ENCODE peak calls at places on chromosomes 13 and 19, in six cellular contexts. W, Q, N, Z, U and V are unnamed samples.

GRCh38 chr19:39928357-39928725 is 6.1 kb downstream of the FCGBP start:
- DNase-seq in W (no peak), U (no peak), Z (no peak), N (no peak), Q (no peak), V (no peak)

GRCh38 chr19:47021536-47022139 is 2.0 kb downstream of the NPAS1 start:
- DNase-seq in W (no peak), U (no peak), Q (peak), Z (no peak), N (peak), V (no peak)

GRCh38 chr19:41696402-41697197 is 8.5 kb upstream of the CEACAM7 start:
- DNase-seq in Z (peak), U (peak), W (peak), N (peak), Q (no peak), V (no peak)

GRCh38 chr13:45749026-45749759 is 47.1 kb downstream of the CBY2 start:
- DNase-seq in N (no peak), U (no peak), Z (no peak), W (no peak), Q (no peak), V (no peak)

GRCh38 chr13:20151612-20152011 is 9.2 kb downstream of the GJA3 start:
- DNase-seq in U (no peak), W (no peak), Q (no peak), Z (no peak), N (no peak), V (no peak)

GRCh38 chr13:23901365-23901764 is 4.1 kb upstream of the C1QTNF9B start:
- DNase-seq in Q (no peak), W (peak), U (no peak), N (no peak), Z (no peak), V (no peak)

GRCh38 chr13:49407936-49408335 is 35.9 kb downstream of the CAB39L start:
- DNase-seq in W (no peak), N (no peak), U (no peak), Q (no peak), Z (no peak), V (no peak)

GRCh38 chr13:74061939-74062595 is 72.1 kb downstream of the KLF12 start:
- DNase-seq in U (no peak), W (no peak), N (no peak), Z (no peak), Q (peak), V (peak)

GRCh38 chr19:51971624-51972023 is 15.0 kb downstream of the ZNF350 start:
- DNase-seq in U (no peak), N (no peak), W (no peak), Z (no peak), Q (peak), V (no peak)

GRCh38 chr13:35630551-35631275 is 154.2 kb upstream of the MAB21L1 start:
- DNase-seq in Z (no peak), W (peak), U (no peak), N (peak), Q (peak), V (peak)

GRCh38 chr13:43686557-43686956 is 100.2 kb downstream of the ENOX1 start:
- DNase-seq in Q (peak), W (peak), Z (no peak), N (no peak), U (no peak), V (peak)

GRCh38 chr19:44672226-44672625 is 944 bp downstream of the CEACAM19 start:
- DNase-seq in U (no peak), N (no peak), Q (no peak), Z (no peak), W (no peak), V (no peak)

GRCh38 chr19:3479177-3479818 is 1.0 kb downstream of the SMIM24 start:
- DNase-seq in Q (no peak), N (peak), Z (no peak), U (no peak), W (no peak), V (no peak)

GRCh38 chr19:10430505-10431253 is 10.3 kb downstream of the PDE4A start:
- DNase-seq in Z (peak), W (no peak), U (peak), N (peak), Q (peak), V (peak)

GRCh38 chr13:102466836-102467235 is 65.0 kb upstream of the FGF14 start:
- DNase-seq in N (no peak), Z (no peak), W (no peak), U (no peak), Q (no peak), V (no peak)

GRCh38 chr13:72805663-72806341 is 23.9 kb downstream of the PIBF1 start:
- DNase-seq in Q (no peak), Z (no peak), U (no peak), N (no peak), W (no peak), V (no peak)

GRCh38 chr13:79141082-79141481 is 265.0 kb downstream of the RBM26 start:
- DNase-seq in W (no peak), U (no peak), Q (no peak), N (no peak), Z (no peak), V (no peak)

GRCh38 chr19:15469513-15470297 is 5.4 kb upstream of the RASAL3 start:
- DNase-seq in U (peak), Z (no peak), Q (no peak), W (no peak), N (peak), V (no peak)

GRCh38 chr13:94849254-94849653 is 136.9 kb upstream of the SOX21 start:
- DNase-seq in Q (no peak), N (no peak), U (no peak), W (peak), Z (no peak), V (no peak)

GRCh38 chr19:35776102-35776788 is 881 bp downstream of the ARHGAP33 start:
- DNase-seq in Z (peak), W (no peak), N (no peak), U (no peak), Q (no peak), V (no peak)

GRCh38 chr13:102231486-102231885 is 170.4 kb downstream of the FGF14 start:
- DNase-seq in W (no peak), U (no peak), Q (no peak), Z (no peak), N (no peak), V (no peak)

GRCh38 chr19:37361994-37362393 is 8.9 kb upstream of the ZNF527 start:
- DNase-seq in N (no peak), Q (peak), W (peak), U (no peak), Z (no peak), V (no peak)

GRCh38 chr19:29881386-29881785 is 60.7 kb upstream of the URI1 start:
- DNase-seq in Q (peak), U (no peak), Z (no peak), N (no peak), W (no peak), V (no peak)

GRCh38 chr19:5479958-5480357 is 24.7 kb downstream of the ZNRF4 start:
- DNase-seq in Z (no peak), Q (no peak), N (no peak), W (no peak), U (no peak), V (no peak)

GRCh38 chr19:802888-803561 is 5.8 kb downstream of the PTBP1 start:
- DNase-seq in Z (no peak), W (no peak), U (no peak), N (no peak), Q (no peak), V (no peak)

GRCh38 chr19:18291590-18292459 is 10.4 kb upstream of the JUND start:
- DNase-seq in W (peak), Q (peak), Z (peak), N (peak), U (peak), V (peak)

GRCh38 chr19:11513946-11514345 is 8.3 kb upstream of the ZNF653 start:
- DNase-seq in U (no peak), W (no peak), N (no peak), Q (no peak), Z (no peak), V (no peak)
- TF ChIP-seq CTCF in U (no peak), W (no peak), N (no peak), Q (no peak), Z (no peak), V (no peak)

DNA sequence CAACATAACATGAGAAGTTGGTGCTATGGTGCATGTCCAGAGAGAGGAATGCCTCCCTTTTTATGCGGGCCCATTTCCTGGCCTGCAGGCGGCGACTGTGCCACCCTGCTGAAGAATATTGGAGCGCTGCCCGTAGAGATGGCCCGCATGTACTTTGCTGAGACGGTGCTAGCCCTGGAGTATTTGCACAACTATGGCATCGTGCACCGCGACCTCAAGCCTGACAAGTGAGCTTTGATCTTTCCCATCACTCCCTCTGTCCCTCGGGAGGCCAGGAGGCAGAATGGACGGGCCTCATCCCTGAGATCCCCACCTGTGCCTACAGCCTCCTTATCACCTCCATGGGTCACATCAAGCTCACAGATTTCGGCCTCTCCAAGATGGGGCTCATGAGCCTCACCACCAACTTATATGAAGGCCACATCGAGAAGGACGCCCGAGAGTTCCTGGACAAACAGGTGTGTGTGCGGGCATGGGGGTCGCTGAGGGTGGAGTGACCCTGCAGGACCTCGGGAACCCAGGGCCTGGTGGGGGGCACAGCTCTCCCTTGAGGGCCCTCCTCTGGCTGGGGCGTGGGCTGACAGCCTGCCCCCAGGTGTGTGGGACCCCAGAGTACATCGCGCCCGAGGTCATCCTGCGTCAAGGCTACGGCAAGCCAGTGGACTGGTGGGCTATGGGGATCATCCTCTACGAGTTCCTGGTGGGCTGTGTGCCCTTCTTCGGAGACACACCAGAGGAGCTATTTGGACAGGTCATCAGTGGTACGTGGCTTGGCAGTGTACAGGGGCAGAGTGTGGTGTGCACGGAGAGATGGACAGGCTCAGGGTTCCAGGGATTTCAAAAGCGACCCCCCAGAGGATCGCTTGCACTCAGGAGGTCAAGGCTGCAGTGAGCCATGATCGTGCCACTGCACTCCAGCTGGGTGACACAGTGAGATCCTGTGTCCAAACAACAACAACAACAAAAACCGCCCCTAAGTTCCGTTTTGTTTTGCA is 16.2 kb downstream of the DNASE2 start:
- DNase-seq in N (no peak), W (no peak), U (no peak), Z (no peak), Q (no peak), V (no peak)
- TF ChIP-seq CTCF in N (no peak), W (no peak), U (no peak), Z (no peak), Q (no peak), V (no peak)

DNA sequence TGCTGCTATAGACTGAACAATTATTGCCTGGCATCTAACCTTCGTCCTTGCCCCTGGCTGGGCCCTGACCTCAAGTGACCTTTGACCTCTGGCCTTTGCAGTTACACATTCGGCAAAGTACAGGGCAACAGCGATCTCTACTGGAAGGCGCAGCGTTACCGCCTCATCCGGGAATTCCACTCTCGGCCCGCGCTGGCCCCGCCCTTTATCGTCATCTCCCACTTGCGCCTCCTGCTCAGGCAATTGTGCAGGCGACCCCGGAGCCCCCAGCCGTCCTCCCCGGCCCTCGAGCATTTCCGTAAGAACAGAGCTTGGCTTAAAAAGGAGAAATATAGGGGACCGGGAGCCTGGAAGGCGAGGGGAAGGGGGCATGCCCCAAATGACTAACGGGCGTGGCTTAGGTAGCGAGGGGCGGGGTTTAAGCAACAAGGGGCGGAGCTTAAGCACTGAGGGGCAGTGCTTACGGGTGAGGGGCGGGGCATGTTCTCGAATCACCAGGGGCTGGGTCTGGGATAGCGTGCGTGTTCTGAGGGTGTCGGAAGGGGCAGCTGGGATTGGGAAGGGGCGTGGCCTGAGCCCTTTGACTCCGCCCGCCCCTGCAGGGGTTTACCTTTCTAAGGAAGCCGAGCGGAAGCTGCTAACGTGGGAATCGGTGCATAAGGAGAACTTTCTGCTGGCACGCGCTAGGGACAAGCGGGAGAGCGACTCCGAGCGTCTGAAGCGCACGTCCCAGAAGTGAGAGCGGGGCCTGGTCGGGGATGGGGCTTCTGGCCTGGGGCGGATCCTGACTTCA is 52.7 kb downstream of the TRPM4 start:
- DNase-seq in W (peak), U (peak), Z (no peak), Q (no peak), N (peak), V (peak)
- TF ChIP-seq CTCF in W (no peak), U (no peak), Z (no peak), Q (no peak), N (no peak), V (no peak)

GRCh38 chr19:7177926-7178325 is 108.4 kb downstream of the ZNF557 start:
- DNase-seq in N (no peak), W (no peak), Z (no peak), U (no peak), Q (peak), V (no peak)
- TF ChIP-seq CTCF in N (no peak), W (no peak), Z (no peak), U (no peak), Q (no peak), V (no peak)

DNA sequence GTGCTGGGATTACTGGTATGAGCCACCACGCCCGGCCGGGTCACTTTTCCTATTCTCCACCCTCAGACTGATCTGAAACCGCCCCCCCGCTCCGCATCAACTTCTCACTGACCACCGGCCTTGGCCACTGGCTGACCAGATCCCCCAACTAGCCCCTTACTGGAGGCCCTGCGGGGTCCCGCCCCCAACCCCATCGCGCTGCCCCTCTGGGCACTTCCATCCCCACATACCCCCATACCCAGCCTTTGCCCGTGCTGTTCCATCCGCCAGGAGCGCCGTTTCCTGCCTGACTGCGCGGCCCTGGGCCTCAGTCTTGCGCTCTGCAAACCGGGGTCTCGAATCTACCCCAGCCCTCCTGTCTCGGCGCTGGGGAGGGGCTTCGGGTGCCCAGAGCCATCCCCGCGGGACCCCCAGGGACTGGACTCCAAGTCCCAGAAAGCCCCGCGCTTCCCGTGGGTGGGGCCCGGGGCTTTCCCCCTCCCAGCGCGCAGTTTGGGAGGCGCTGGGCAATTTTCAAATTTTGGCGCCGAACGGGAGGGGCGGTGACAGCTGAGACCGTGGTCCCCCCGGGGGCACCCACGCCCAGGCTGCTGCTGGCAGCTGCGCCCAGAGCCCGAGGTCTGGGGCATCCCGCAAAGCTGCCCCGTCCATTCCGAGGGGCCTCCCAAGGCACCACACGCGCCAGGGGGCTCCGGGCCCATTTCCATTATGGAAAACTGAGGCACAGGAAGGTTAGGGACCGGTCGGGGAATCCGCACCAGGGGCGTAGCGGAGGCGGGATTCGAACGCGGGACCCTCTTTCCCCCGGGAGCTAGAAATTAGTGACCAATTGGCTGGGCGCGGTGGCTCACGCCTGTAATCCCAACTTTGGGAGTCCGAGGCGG is 5.2 kb upstream of the LMNB2 start:
- DNase-seq in Z (peak), N (peak), W (peak), Q (peak), U (peak), V (no peak)
- TF ChIP-seq CTCF in Z (no peak), N (no peak), W (peak), Q (peak), U (no peak), V (no peak)

GRCh38 chr13:60091573-60091972 is 72.2 kb downstream of the DIAPH3 start:
- DNase-seq in Q (no peak), U (no peak), W (no peak), N (no peak), Z (no peak), V (no peak)
- TF ChIP-seq CTCF in Q (no peak), U (no peak), W (peak), N (no peak), Z (no peak), V (no peak)